ENCODE peak calls at places on chromosomes 16 and 17, in ten cellular contexts. E is tibial nerve; C is lower leg skin; J is BE2C; M is CD4-positive, CD25-positive, alpha-beta regulatory T cell; R is cardiac fibroblast; L is Peyer's patch; U is dorsolateral prefrontal cortex; K is AG10803; V is AG04450. B is an unnamed sample.

GRCh38 chr16:47519543-47519942 is 58.4 kb downstream of the PHKB start:
- DNase-seq in R (no peak), V (no peak), U (no peak), E (no peak), J (no peak), C (no peak), L (no peak), K (no peak), M (no peak), B (no peak)

GRCh38 chr17:59837362-59838195 is 55.2 kb downstream of the TUBD1 start:
- DNase-seq in M (peak; percentile 75), C (peak; percentile 90), E (peak; percentile 82), R (peak; percentile 100), J (peak; percentile 70), L (no peak), K (peak; percentile 100), V (peak; percentile 99), U (no peak), B (peak; percentile 85)

GRCh38 chr16:31382485-31383161 is 10.5 kb upstream of the ITGAD start:
- DNase-seq in E (peak; percentile 42), J (peak; percentile 63), L (peak; percentile 79), K (peak; percentile 49), V (no peak), M (no peak), C (peak; percentile 51), U (peak; percentile 59), R (peak; percentile 55), B (peak; percentile 66)

GRCh38 chr17:82678265-82678891 is 20.1 kb downstream of the RAB40B start:
- DNase-seq in E (no peak), J (no peak), R (no peak), V (no peak), K (no peak), M (no peak), U (peak; percentile 59), L (no peak), C (no peak), B (no peak)

GRCh38 chr16:55846598-55847346 is 13.9 kb upstream of the CES1 start:
- DNase-seq in C (no peak), K (no peak), V (no peak), U (no peak), L (no peak), J (no peak), M (no peak), R (no peak), E (no peak), B (no peak)

GRCh38 chr16:25253322-25253721 is 4.3 kb downstream of the ZKSCAN2 start:
- DNase-seq in J (no peak), E (no peak), U (no peak), V (no peak), K (no peak), R (no peak), C (no peak), M (no peak), L (no peak), B (no peak)

GRCh38 chr17:68775969-68776368 is 174.8 kb upstream of the FAM20A start:
- DNase-seq in C (no peak), M (no peak), L (no peak), U (no peak), E (no peak), J (no peak), K (no peak), V (no peak), R (no peak), B (no peak)

GRCh38 chr17:75087558-75088453 is at the start of gene SLC16A5:
- DNase-seq in L (peak; percentile 94), K (peak; percentile 87), C (peak; percentile 84), U (no peak), M (peak; percentile 29), J (peak; percentile 37), R (peak; percentile 61), V (no peak), E (peak; percentile 65), B (peak; percentile 93)

GRCh38 chr16:49021136-49021535 is 260.5 kb downstream of the CBLN1 start:
- DNase-seq in J (no peak), C (no peak), U (no peak), R (peak; percentile 1), M (no peak), K (peak; percentile 81), V (no peak), E (no peak), L (no peak), B (no peak)

GRCh38 chr17:77783991-77784820 is 174.3 kb upstream of the TNRC6C start:
- DNase-seq in U (no peak), M (peak; percentile 29), K (no peak), L (no peak), R (no peak), V (no peak), C (no peak), E (no peak), J (no peak), B (no peak)

GRCh38 chr17:2343421-2343820 is 6.1 kb downstream of the SGSM2 start:
- DNase-seq in E (no peak), U (no peak), C (no peak), R (no peak), J (no peak), L (peak; percentile 70), K (no peak), M (no peak), V (no peak), B (no peak)

GRCh38 chr17:83122834-83123233 is 43.4 kb downstream of the METRNL start:
- DNase-seq in C (peak; percentile 56), V (no peak), J (no peak), U (no peak), R (no peak), E (no peak), K (peak; percentile 79), M (no peak), L (peak; percentile 36), B (no peak)

GRCh38 chr17:42670925-42671657 is 5.7 kb downstream of the PLEKHH3 start:
- DNase-seq in M (no peak), C (no peak), L (no peak), K (no peak), E (no peak), R (no peak), U (no peak), J (no peak), V (no peak), B (no peak)
- H3K4me3 ChIP-seq in M (no peak overlapping the region), C (no peak overlapping the region), L (no peak overlapping the region), K (no peak overlapping the region), E (no peak overlapping the region), R (no peak overlapping the region), U (no peak overlapping the region), J (no peak overlapping the region), V (no peak overlapping the region), B (no peak overlapping the region)

GRCh38 chr17:64388961-64389565 is 1.6 kb downstream of the PECAM1 start:
- DNase-seq in K (no peak), V (no peak), M (no peak), R (no peak), L (no peak), J (no peak), E (no peak), C (no peak), U (no peak), B (no peak)

GRCh38 chr17:64385187-64386083 is 5.2 kb downstream of the PECAM1 start:
- DNase-seq in M (no peak), L (no peak), J (no peak), V (peak; percentile 15), K (peak; percentile 65), U (no peak), R (peak; percentile 95), E (peak; percentile 69), C (no peak), B (peak; percentile 95)

GRCh38 chr17:64387145-64387473 is 3.6 kb downstream of the PECAM1 start:
- DNase-seq in M (no peak), L (no peak), R (no peak), E (no peak), U (no peak), K (no peak), V (no peak), J (no peak), C (no peak), B (no peak)

GRCh38 chr17:64386412-64387144 is 4.1 kb downstream of the PECAM1 start:
- DNase-seq in J (no peak), U (no peak), K (no peak), C (no peak), V (no peak), M (no peak), E (no peak), L (no peak), R (peak; percentile 38), B (no peak)

GRCh38 chr17:64387545-64388171 is 3.0 kb downstream of the PECAM1 start:
- DNase-seq in R (no peak), E (no peak), M (no peak), C (no peak), L (no peak), U (no peak), J (no peak), K (no peak), V (no peak), B (no peak)
- H3K4me3 ChIP-seq in R (peak overlapping the region; percentile 26), E (no peak overlapping the region), M (no peak overlapping the region), C (no peak overlapping the region), L (no peak overlapping the region), U (no peak overlapping the region), J (no peak overlapping the region), K (no peak overlapping the region), V (no peak overlapping the region), B (no peak overlapping the region)

DNA sequence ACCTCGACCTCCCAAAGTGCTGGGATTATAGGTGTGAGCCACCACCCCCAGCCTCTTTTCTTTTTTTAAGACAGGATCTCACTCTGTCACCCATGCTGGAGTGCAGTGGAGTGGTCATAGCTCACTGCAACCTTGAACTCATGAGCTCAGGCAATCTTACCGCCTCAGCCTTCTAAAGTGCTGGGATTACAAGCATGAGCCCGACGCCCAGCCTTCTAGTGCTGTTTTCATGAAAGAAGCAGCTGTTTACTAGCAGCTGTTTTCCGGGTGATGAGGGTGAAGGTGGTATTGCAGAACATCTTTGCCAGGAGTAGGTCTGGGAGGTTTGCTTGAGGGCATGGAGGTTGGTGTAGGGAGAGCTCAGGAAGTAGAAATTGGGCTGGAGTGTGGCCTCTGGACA is 2.0 kb downstream of the ADCY7 start:
- DNase-seq in R (no peak), K (no peak), E (no peak), V (no peak), L (no peak), J (no peak), C (no peak), U (peak; percentile 13), M (no peak), B (no peak)
- H3K4me3 ChIP-seq in R (no peak overlapping the region), K (no peak overlapping the region), E (no peak overlapping the region), V (no peak overlapping the region), L (no peak overlapping the region), J (no peak overlapping the region), C (no peak overlapping the region), U (no peak overlapping the region), M (peak overlapping the region; percentile 98), B (no peak overlapping the region)

GRCh38 chr16:27489421-27489820 is 60.3 kb downstream of the GTF3C1 start:
- DNase-seq in E (no peak), C (no peak), R (no peak), U (no peak), K (no peak), L (no peak), J (no peak), V (no peak), M (no peak), B (no peak)
- H3K4me3 ChIP-seq in E (no peak overlapping the region), C (no peak overlapping the region), R (no peak overlapping the region), U (no peak overlapping the region), K (no peak overlapping the region), L (no peak overlapping the region), J (no peak overlapping the region), V (no peak overlapping the region), M (no peak overlapping the region), B (no peak overlapping the region)

B was measured in MG63.